ENCODE peak calls at places on chromosomes 6 and 20, in four cellular contexts. B is GM23338, D is GM23248, C is MM.1S. H is an unnamed sample.

GRCh38 chr6:56637640-56638039 is 5.0 kb downstream of the DST start:
- DNase-seq in B (peak; percentile 76), D (peak; percentile 79), C (peak; percentile 35), H (peak; percentile 24)

GRCh38 chr20:23269954-23270353 is 80.6 kb upstream of the NXT1 start:
- DNase-seq in B (peak; percentile 11), C (no peak), D (no peak), H (no peak)

GRCh38 chr6:89678531-89678930 is 40.0 kb upstream of the LYRM2 start:
- DNase-seq in B (peak; percentile 48), D (no peak), C (no peak), H (no peak)

GRCh38 chr6:5446362-5447075 is 185.2 kb downstream of the FARS2 start:
- DNase-seq in B (no peak), D (peak; percentile 40), C (no peak), H (no peak)

GRCh38 chr20:23042270-23042669 is 7.2 kb downstream of the SSTR4 start:
- DNase-seq in B (no peak), D (no peak), C (no peak), H (no peak)

GRCh38 chr6:160417550-160417949 is 69.4 kb downstream of the SLC22A3 start:
- DNase-seq in D (no peak), C (no peak), B (no peak), H (no peak)

GRCh38 chr6:130282234-130282995 is 59.7 kb upstream of the SAMD3 start:
- DNase-seq in B (peak; percentile 47), C (peak; percentile 29), D (peak; percentile 60), H (peak; percentile 12)

GRCh38 chr6:116535109-116535508 is 10.4 kb downstream of the TRAPPC3L start:
- DNase-seq in B (no peak), C (no peak), D (no peak), H (no peak)

GRCh38 chr20:19908586-19908985 is 108.6 kb upstream of the NAA20 start:
- DNase-seq in B (no peak), D (no peak), C (no peak), H (no peak)

GRCh38 chr20:7248392-7248992 is 481.0 kb downstream of the BMP2 start:
- DNase-seq in B (no peak), C (no peak), D (no peak), H (no peak)

GRCh38 chr20:17613328-17614175 is 43.7 kb downstream of the DSTN start:
- DNase-seq in D (no peak), B (no peak), C (no peak), H (no peak)

GRCh38 chr6:31042801-31043200 is 32.5 kb downstream of the MUC22 start:
- DNase-seq in C (peak; percentile 28), D (peak; percentile 63), B (peak; percentile 88), H (no peak)

GRCh38 chr6:23228439-23229024 is 659.2 kb downstream of the HDGFL1 start:
- DNase-seq in D (peak; percentile 3), C (no peak), B (no peak), H (no peak)

GRCh38 chr6:34358389-34358906 is 34.0 kb downstream of the NUDT3 start:
- DNase-seq in B (no peak), C (no peak), D (peak; percentile 51), H (no peak)

GRCh38 chr20:4519530-4519929 is 202.2 kb upstream of the PRND start:
- DNase-seq in D (peak; percentile 4), B (peak; percentile 78), C (no peak), H (no peak)

GRCh38 chr6:15739867-15740266 is 77.0 kb upstream of the DTNBP1 start:
- DNase-seq in B (peak; percentile 17), D (no peak), C (no peak), H (no peak)

GRCh38 chr20:38223743-38224100 is 36.8 kb downstream of the KIAA1755 start:
- DNase-seq in C (no peak), B (no peak), D (no peak), H (no peak)

GRCh38 chr6:9126845-9127560 is 691.7 kb upstream of the SLC35B3 start:
- DNase-seq in B (no peak), D (peak; percentile 38), C (no peak), H (no peak)

GRCh38 chr20:47857994-47858557 is 72.8 kb upstream of the SULF2 start:
- DNase-seq in C (no peak), D (peak; percentile 50), B (no peak), H (no peak)

GRCh38 chr20:14334306-14334930 is 3.0 kb downstream of the FLRT3 start:
- DNase-seq in D (peak; percentile 75), B (peak; percentile 63), C (peak; percentile 62), H (peak; percentile 1)

GRCh38 chr20:7174554-7174953 is 407.1 kb downstream of the BMP2 start:
- DNase-seq in C (no peak), D (no peak), B (no peak), H (no peak)

GRCh38 chr6:163579111-163579879 is 164.8 kb downstream of the QKI start:
- DNase-seq in B (peak; percentile 51), D (peak; percentile 23), C (no peak), H (no peak)

GRCh38 chr6:35552285-35552917 is 39.7 kb upstream of the TULP1 start:
- DNase-seq in C (peak; percentile 56), D (peak; percentile 17), B (peak; percentile 79), H (peak; percentile 39)

GRCh38 chr6:14524319-14524718 is 406.7 kb downstream of the CD83 start:
- DNase-seq in C (no peak), B (no peak), D (peak; percentile 89), H (no peak)

GRCh38 chr20:50310673-50311051 is 120.0 kb downstream of the CEBPB start:
- DNase-seq in C (no peak), D (no peak), B (no peak), H (no peak)

GRCh38 chr20:17565164-17565845 is 4.6 kb upstream of the DSTN start:
- DNase-seq in B (no peak), D (peak; percentile 57), C (no peak), H (no peak)

GRCh38 chr6:128630213-128630612 is 109.8 kb upstream of the PTPRK start:
- DNase-seq in B (no peak), C (peak; percentile 42), D (no peak), H (no peak)

GRCh38 chr6:31908791-31909190 is 6.9 kb upstream of the ZBTB12 start:
- DNase-seq in B (no peak), C (peak; percentile 46), D (peak; percentile 68), H (no peak)

GRCh38 chr6:170512249-170512648 is 40.9 kb downstream of the PSMB1 start:
- DNase-seq in C (no peak), D (no peak), B (no peak), H (no peak)

GRCh38 chr6:22632561-22632960 is 63.2 kb downstream of the HDGFL1 start:
- DNase-seq in C (no peak), B (peak; percentile 16), D (no peak), H (no peak)

GRCh38 chr20:37267684-37268313 is 6.2 kb upstream of the GHRH start:
- DNase-seq in D (no peak), B (peak; percentile 74), C (no peak), H (peak; percentile 32)

GRCh38 chr6:156779206-156780116 is 2.3 kb downstream of the ARID1B start:
- DNase-seq in C (no peak), D (peak; percentile 72), B (peak; percentile 50), H (peak; percentile 80)

DNA sequence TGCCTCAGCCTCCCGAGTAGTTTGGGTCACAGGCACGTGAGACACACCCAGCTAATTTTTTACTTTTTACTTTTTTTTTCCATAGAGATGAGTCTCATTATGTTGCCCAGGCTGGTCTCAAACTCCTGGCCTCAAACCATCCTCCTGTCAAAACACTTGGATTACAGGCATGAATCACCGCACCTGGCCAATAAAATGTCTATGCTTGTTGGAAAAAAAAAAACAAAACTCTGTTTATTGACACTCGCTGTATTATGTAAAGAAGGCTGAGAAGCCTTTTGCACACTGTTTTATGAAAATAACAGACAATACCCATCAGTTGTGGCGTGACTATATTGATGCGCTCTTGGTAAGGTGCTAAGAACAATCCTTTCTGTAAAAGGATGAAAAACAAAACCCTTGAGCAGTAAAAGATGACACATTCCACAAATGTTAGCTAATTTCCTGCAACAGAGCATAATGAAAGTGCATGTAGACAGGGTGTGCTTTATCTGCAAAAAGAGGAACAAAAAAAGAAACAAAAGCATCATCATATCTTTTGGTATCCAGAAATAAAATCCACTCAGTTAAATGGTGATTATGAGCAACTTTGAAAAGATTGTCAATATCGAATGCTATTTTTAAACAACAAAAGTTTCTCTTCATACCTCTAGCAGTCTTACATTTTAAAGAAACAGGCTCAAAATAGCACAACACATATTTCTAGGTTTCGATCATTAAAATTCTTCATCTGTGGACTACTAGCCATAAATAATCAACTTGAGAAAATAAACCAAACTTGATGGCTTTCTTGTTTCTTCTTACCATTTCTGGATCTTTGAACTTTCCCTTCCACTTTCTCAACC is 108.3 kb upstream of the PHACTR1 start:
- DNase-seq in D (peak; percentile 44), C (peak; percentile 76), B (no peak), H (peak; percentile 50)
- TF ChIP-seq EZH2phosphoT487 in D (no peak), C (no peak), B (no peak), H (no peak)

GRCh38 chr6:134720353-134721094 is 229.4 kb downstream of the ALDH8A1 start:
- DNase-seq in B (no peak), C (no peak), D (no peak), H (no peak)
- H3K4me1 ChIP-seq in B (no peaks in the 10 kb centered on the region), C (no peaks in the 10 kb centered on the region), D (peaks cover 25% of the 10 kb centered on the region), H (no peaks in the 10 kb centered on the region)

DNA sequence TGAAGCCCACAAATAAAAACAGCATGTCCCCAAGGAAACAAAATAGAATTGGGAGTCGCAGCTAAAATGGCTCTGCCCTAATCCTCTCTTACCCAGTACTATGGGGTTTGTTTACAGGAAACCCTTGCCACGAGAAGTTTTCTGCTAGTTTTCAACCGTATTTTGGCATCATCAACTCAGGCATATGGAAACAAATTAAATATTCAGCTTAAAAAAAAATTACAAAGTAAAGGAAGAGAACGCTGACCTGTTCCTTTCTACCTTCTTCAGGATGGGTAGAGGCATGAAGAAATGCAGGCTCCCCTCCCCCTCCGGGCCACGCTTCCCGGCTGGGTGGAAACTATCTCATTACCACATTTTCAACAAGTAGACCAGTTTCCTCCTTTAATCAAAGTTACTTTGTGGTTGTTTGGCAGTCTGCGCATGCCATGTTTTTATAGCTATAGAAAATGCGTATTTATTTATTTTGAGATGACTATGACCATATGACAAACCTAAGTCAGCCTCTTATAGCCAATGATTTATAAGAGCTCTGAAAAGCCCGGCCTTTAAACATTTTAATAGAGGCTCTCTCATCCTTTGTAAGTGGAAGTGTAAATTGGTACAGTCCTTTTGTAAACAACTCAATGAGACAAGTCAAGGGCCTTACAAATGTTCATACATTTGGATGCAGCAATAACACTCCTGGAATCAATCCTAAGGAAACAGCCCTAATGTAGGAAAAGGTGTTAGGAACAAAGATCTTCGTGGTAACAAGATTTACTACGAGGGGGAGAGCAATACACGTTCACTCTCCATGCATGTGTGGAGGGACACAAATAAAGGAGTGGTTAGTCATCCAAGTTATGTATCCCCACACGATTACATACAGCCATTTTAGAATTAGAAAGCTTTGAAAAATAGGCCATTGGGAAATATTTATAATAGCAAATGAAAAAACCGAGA is 16.1 kb upstream of the ZNF217 start:
- DNase-seq in B (peak; percentile 66), C (peak; percentile 78), D (peak; percentile 42), H (peak; percentile 82)
- TF ChIP-seq EZH2phosphoT487 in B (no peak), C (no peak), D (no peak), H (no peak)

DNA sequence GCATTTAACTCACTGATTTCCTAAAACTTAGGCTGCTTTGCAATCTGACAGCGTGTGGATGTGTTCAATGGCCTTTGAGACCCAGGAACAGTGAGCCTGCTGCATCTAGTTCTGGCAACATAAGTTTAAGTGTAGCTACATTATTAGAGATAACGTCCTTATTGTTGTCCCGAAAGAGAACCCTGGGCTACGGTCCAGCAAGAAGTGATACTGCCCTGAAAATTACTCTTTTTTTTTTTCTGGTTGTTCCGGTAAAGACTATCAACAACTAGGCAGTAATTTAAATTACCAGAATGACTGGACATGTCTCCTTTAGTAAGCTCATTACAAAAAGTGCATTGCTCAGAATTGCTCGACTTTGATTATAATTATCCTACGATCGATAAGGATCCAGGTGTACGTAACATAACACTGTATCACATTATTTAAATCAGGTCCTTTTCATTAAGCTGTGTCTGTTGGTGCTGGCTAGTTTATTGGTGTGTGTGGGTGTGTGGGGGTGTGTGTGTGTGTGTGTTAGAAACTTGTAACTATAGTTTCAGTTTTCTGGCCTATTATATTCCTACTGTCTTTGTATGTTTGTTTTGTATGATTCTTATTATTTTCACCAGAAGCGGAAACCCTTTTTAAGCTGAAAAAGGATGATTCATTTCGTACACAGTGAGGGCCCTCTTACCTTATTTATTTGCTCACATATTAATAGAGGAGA is 3.0 kb downstream of the TSHZ2 start:
- DNase-seq in B (no peak), C (no peak), D (peak; percentile 27), H (no peak)
- H3K4me1 ChIP-seq in B (peaks cover 9% of the 10 kb centered on the region), C (no peaks in the 10 kb centered on the region), D (peaks cover 26% of the 10 kb centered on the region), H (peaks cover 9% of the 10 kb centered on the region)